ENCODE peak calls at places on chromosomes 3 and 15, in seven cellular contexts. F is GM12864, S is lung, B is testis, J is nephron progenitor cell, X is left ventricle myocardium inferior, L is GM06990. M is an unnamed sample.

GRCh38 chr3:121836069-121836468 is 1.1 kb downstream of the EAF2 start:
- DNase-seq in S (no peak), B (no peak), X (no peak), J (no peak), F (no peak), L (no peak), M (no peak)

GRCh38 chr3:150130404-150131100 is 159.9 kb upstream of the PFN2 start:
- DNase-seq in L (no peak), F (no peak), S (no peak), J (no peak), X (no peak), B (no peak), M (no peak)

GRCh38 chr15:86164222-86164898 is 84.7 kb downstream of the AGBL1 start:
- DNase-seq in S (no peak), F (no peak), X (no peak), J (no peak), B (no peak), L (no peak), M (peak; percentile 55)

GRCh38 chr15:89416339-89417183 is 79.8 kb downstream of the RHCG start:
- DNase-seq in X (no peak), S (peak; percentile 49), F (no peak), J (peak; percentile 91), L (peak; percentile 76), B (peak; percentile 88), M (peak; percentile 63)

GRCh38 chr15:58537480-58537879 is 105.7 kb downstream of the LIPC start:
- DNase-seq in J (no peak), S (no peak), X (no peak), B (no peak), L (no peak), F (no peak), M (no peak)

GRCh38 chr3:10771486-10772225 is 44.4 kb upstream of the SLC6A11 start:
- DNase-seq in X (no peak), S (no peak), L (no peak), J (no peak), F (no peak), B (no peak), M (no peak)

GRCh38 chr3:140077406-140077805 is 142.4 kb downstream of the CLSTN2 start:
- DNase-seq in B (no peak), S (no peak), J (no peak), L (no peak), F (no peak), X (no peak), M (no peak)

GRCh38 chr3:138363322-138363721 is 14.9 kb downstream of the MRAS start:
- DNase-seq in L (no peak), F (no peak), B (no peak), J (no peak), S (no peak), X (no peak), M (no peak)

GRCh38 chr15:45829336-45830153 is 194.7 kb downstream of the SQOR start:
- DNase-seq in F (no peak), J (no peak), L (no peak), B (no peak), S (no peak), X (no peak), M (no peak)

GRCh38 chr3:25033407-25034029 is 394.5 kb upstream of the RARB start:
- DNase-seq in S (peak; percentile 53), L (no peak), J (peak; percentile 41), X (peak; percentile 36), F (peak; percentile 31), B (peak; percentile 72), M (peak; percentile 62)
- TF ChIP-seq CTCF in S (peak; percentile 25), L (peak; percentile 82), J (peak; percentile 61), X (peak; percentile 76), F (peak; percentile 83), B (peak; percentile 41), M (peak; percentile 50)

DNA sequence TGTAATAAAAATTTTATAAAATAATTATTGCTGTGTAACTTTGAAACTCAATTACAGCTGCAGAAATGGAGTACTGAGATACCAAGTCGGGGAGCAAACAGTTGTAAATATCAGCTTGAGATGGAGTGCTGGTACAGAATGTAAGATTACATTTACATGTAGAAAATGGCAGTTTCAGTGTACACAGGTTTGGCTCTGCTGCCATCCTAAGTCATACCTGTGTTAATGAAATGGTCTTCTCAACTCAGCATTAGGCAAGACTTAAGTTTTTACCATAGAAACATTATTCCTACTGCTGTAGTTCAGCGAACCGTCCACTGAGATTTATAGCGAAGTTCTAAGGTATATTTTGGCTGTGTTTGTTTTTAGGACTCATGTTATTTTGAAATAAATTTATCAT is 110.1 kb upstream of the TBL1XR1 start:
- DNase-seq in F (no peak), X (no peak), J (no peak), B (no peak), S (no peak), L (no peak), M (no peak)
- TF ChIP-seq CTCF in F (no peak), X (no peak), J (no peak), B (no peak), S (no peak), L (no peak), M (no peak)

GRCh38 chr3:152076148-152076547 is 192.6 kb upstream of the MBNL1 start:
- DNase-seq in J (no peak), L (no peak), B (no peak), S (no peak), F (no peak), X (no peak), M (no peak)
- TF ChIP-seq CTCF in J (no peak), L (no peak), B (no peak), S (no peak), F (no peak), X (no peak), M (no peak)

GRCh38 chr15:74259821-74260502 is 23.8 kb downstream of the CCDC33 start:
- DNase-seq in S (no peak), F (no peak), X (no peak), B (no peak), L (no peak), J (no peak), M (no peak)

GRCh38 chr15:74259324-74259712 is 23.2 kb downstream of the CCDC33 start:
- DNase-seq in F (no peak), X (no peak), S (no peak), L (no peak), B (no peak), J (no peak), M (no peak)

GRCh38 chr15:74261685-74262084 is 25.6 kb downstream of the CCDC33 start:
- DNase-seq in L (no peak), J (no peak), S (no peak), X (no peak), F (no peak), B (no peak), M (no peak)

GRCh38 chr15:74262635-74263034 is 26.5 kb downstream of the CCDC33 start:
- DNase-seq in B (no peak), S (no peak), L (no peak), F (no peak), J (no peak), X (no peak), M (no peak)

DNA sequence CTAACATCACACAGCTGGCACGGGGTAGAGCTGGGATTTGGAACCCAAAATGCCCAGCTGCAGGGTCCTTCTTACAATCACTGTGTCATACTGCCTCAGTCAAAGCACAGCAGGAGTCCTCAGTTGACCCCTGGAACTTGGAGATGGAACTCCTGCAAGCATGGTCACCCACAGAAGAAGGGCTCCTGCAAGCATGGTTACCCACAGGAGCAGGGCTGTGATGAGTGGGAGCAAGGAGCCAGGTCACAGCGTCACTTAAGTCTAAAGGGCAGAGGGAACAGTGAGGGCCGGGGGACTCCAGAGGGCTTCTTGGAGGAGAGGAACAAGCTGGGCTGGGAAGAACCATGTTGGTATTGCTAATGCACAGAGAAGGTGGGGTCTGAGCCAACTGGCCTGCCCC is 24.9 kb downstream of the CCDC33 start:
- DNase-seq in B (no peak), X (no peak), L (no peak), F (no peak), J (no peak), S (no peak), M (no peak)
- TF ChIP-seq CTCF in B (no peak), X (no peak), L (no peak), F (no peak), J (no peak), S (no peak), M (no peak)